ENCODE peak calls at places on chromosomes 13 and 19, in six cellular contexts. O, C, W, Q, G and Z are unnamed samples.

GRCh38 chr13:82878536-82878935 is 1003.7 kb downstream of the SLITRK1 start:
- DNase-seq in O (no peak), C (no peak), W (no peak), Q (no peak), G (no peak), Z (no peak)

GRCh38 chr13:64272681-64273080 is 2857.0 kb upstream of the PCDH20 start:
- DNase-seq in O (no peak), C (no peak), W (no peak), Q (no peak), G (peak; percentile 63), Z (no peak)

GRCh38 chr13:90717451-90717936 is 630.0 kb upstream of the MIR17HG start:
- DNase-seq in O (no peak), C (no peak), W (no peak), Q (peak; percentile 40), G (peak; percentile 93), Z (no peak)

GRCh38 chr19:30229524-30230174 is 142.5 kb upstream of the ZNF536 start:
- DNase-seq in O (no peak), C (no peak), W (no peak), Q (peak; percentile 4), G (peak; percentile 10), Z (no peak)

GRCh38 chr19:55156202-55157063 is 1.1 kb downstream of the TNNI3 start:
- DNase-seq in O (no peak), C (no peak), W (no peak), Q (peak; percentile 50), G (peak; percentile 20), Z (peak; percentile 0)

GRCh38 chr19:29381353-29382203 is 144.2 kb upstream of the VSTM2B start:
- DNase-seq in O (no peak), C (no peak), W (no peak), Q (no peak), G (no peak), Z (no peak)

GRCh38 chr13:27170521-27171243 is 929 bp downstream of the USP12 start:
- DNase-seq in O (peak; percentile 35), C (peak; percentile 32), W (peak; percentile 23), Q (no peak), G (peak; percentile 26), Z (peak; percentile 25)

GRCh38 chr13:93368296-93368695 is 141.7 kb downstream of the GPC6 start:
- DNase-seq in O (no peak), C (no peak), W (no peak), Q (no peak), G (no peak), Z (no peak)

GRCh38 chr13:21076265-21076653 is 14.9 kb upstream of the LATS2 start:
- DNase-seq in O (no peak), C (no peak), W (no peak), Q (no peak), G (no peak), Z (no peak)

GRCh38 chr13:45406421-45406820 is 11.8 kb downstream of the SLC25A30 start:
- DNase-seq in O (no peak), C (peak; percentile 70), W (no peak), Q (no peak), G (no peak), Z (no peak)

GRCh38 chr13:98315466-98315865 is 138.4 kb upstream of the RNF113B start:
- DNase-seq in O (no peak), C (no peak), W (no peak), Q (peak; percentile 58), G (peak; percentile 38), Z (no peak)

GRCh38 chr19:19087676-19088075 is 23.9 kb downstream of the SLC25A42 start:
- DNase-seq in O (no peak), C (no peak), W (no peak), Q (no peak), G (no peak), Z (no peak)

GRCh38 chr13:78376033-78376432 is 227.3 kb downstream of the POU4F1 start:
- DNase-seq in O (no peak), C (peak; percentile 33), W (no peak), Q (no peak), G (no peak), Z (no peak)

GRCh38 chr13:93450226-93450625 is 223.6 kb downstream of the GPC6 start:
- DNase-seq in O (no peak), C (no peak), W (no peak), Q (no peak), G (peak; percentile 88), Z (no peak)

GRCh38 chr19:56108447-56109195 is 12.5 kb downstream of the ZNF787 start:
- DNase-seq in O (no peak), C (no peak), W (no peak), Q (no peak), G (peak; percentile 48), Z (no peak)

GRCh38 chr13:47215741-47216140 is 318.9 kb upstream of the HTR2A start:
- DNase-seq in O (no peak), C (no peak), W (no peak), Q (peak; percentile 88), G (peak; percentile 81), Z (no peak)

GRCh38 chr19:47228168-47228936 is 2.6 kb downstream of the BBC3 start:
- DNase-seq in O (peak; percentile 46), C (peak; percentile 46), W (no peak), Q (no peak), G (no peak), Z (no peak)

GRCh38 chr19:56699552-56699951 is 28.0 kb upstream of the ZNF835 start:
- DNase-seq in O (no peak), C (no peak), W (no peak), Q (no peak), G (no peak), Z (no peak)

GRCh38 chr19:45526143-45526542 is 18.9 kb downstream of the VASP start:
- DNase-seq in O (peak; percentile 56), C (no peak), W (no peak), Q (peak; percentile 53), G (peak; percentile 75), Z (no peak)

GRCh38 chr19:42269518-42270345 is 680 bp downstream of the CIC start:
- DNase-seq in O (no peak), C (no peak), W (no peak), Q (no peak), G (no peak), Z (no peak)

GRCh38 chr19:58003153-58003828 is 671 bp upstream of the ZNF606 start:
- DNase-seq in O (no peak), C (no peak), W (no peak), Q (no peak), G (peak; percentile 17), Z (no peak)

GRCh38 chr13:52845766-52846566 is 2.5 kb downstream of the PCDH8 start:
- DNase-seq in O (no peak), C (peak; percentile 83), W (no peak), Q (no peak), G (no peak), Z (no peak)

GRCh38 chr13:99182439-99182838 is 18.2 kb upstream of the UBAC2 start:
- DNase-seq in O (no peak), C (no peak), W (no peak), Q (no peak), G (peak; percentile 9), Z (no peak)

GRCh38 chr19:33399081-33399744 is 25.7 kb downstream of the CEBPG start:
- DNase-seq in O (peak; percentile 13), C (no peak), W (no peak), Q (no peak), G (no peak), Z (no peak)

GRCh38 chr19:7830272-7830771 is 304 bp downstream of the EVI5L start:
- DNase-seq in O (no peak), C (no peak), W (no peak), Q (no peak), G (no peak), Z (no peak)

GRCh38 chr13:67620665-67621064 is 390.5 kb upstream of the PCDH9 start:
- DNase-seq in O (no peak), C (no peak), W (no peak), Q (no peak), G (no peak), Z (no peak)

GRCh38 chr19:44988896-44989563 is 12.2 kb upstream of the RELB start:
- DNase-seq in O (peak; percentile 31), C (peak; percentile 63), W (peak; percentile 33), Q (peak; percentile 68), G (peak; percentile 51), Z (peak; percentile 23)

GRCh38 chr13:86051134-86052103 is 252.2 kb upstream of the SLITRK6 start:
- DNase-seq in O (no peak), C (no peak), W (no peak), Q (no peak), G (no peak), Z (no peak)

GRCh38 chr13:29858667-29859066 is 8.2 kb upstream of the UBL3 start:
- DNase-seq in O (no peak), C (no peak), W (no peak), Q (no peak), G (peak; percentile 51), Z (no peak)

GRCh38 chr19:45156751-45157150 is 4.0 kb downstream of the NKPD1 start:
- DNase-seq in O (no peak), C (no peak), W (no peak), Q (no peak), G (no peak), Z (no peak)

GRCh38 chr19:897442-898039 is 4.3 kb downstream of the RNU6-9 start:
- DNase-seq in O (no peak), C (no peak), W (no peak), Q (no peak), G (no peak), Z (no peak)

GRCh38 chr19:33621811-33622504 is at the start of gene CHST8:
- DNase-seq in O (no peak), C (no peak), W (no peak), Q (no peak), G (no peak), Z (peak; percentile 26)

GRCh38 chr13:83221813-83222241 is 660.4 kb downstream of the SLITRK1 start:
- DNase-seq in O (no peak), C (no peak), W (no peak), Q (peak; percentile 30), G (peak; percentile 36), Z (no peak)

GRCh38 chr19:15195381-15195964 is 5.3 kb downstream of the NOTCH3 start:
- DNase-seq in O (peak; percentile 74), C (no peak), W (no peak), Q (peak; percentile 79), G (peak; percentile 11), Z (no peak)